ENCODE peak calls at places on chromosome 7, in ten cellular contexts. L, P, C, Y, B, X, G, J, Z and H are unnamed samples. For H3K4me1, the result is how much of the 10 kb centered on the place peaks cover.

GRCh38 chr7:45704683-45705016 is 130.5 kb downstream of the ADCY1 start:
- DNase-seq in L (no peak), P (no peak), C (no peak), Y (no peak), B (no peak), X (peak), G (no peak), J (no peak), Z (no peak), H (no peak)

GRCh38 chr7:127782550-127783266 is 130.7 kb downstream of the SND1 start:
- DNase-seq in L (no peak), P (peak), C (no peak), Y (no peak), B (no peak), X (no peak), G (no peak), J (no peak), Z (no peak), H (no peak)

GRCh38 chr7:27916372-27916771 is 176.4 kb downstream of the TAX1BP1 start:
- DNase-seq in L (no peak), P (no peak), C (no peak), Y (no peak), B (no peak), X (no peak), G (no peak), J (no peak), Z (no peak), H (no peak)

GRCh38 chr7:155992538-155992937 is 180.3 kb upstream of the SHH start:
- DNase-seq in L (no peak), P (no peak), C (no peak), Y (no peak), B (no peak), X (no peak), G (no peak), J (no peak), Z (no peak), H (peak)

GRCh38 chr7:33905389-33906032 is at the start of gene BMPER:
- DNase-seq in L (peak), P (peak), C (peak), Y (no peak), B (peak), X (no peak), G (peak), J (peak), Z (no peak), H (peak)

GRCh38 chr7:28032738-28033380 is 147.7 kb downstream of the JAZF1 start:
- DNase-seq in L (no peak), P (no peak), C (no peak), Y (no peak), B (no peak), X (no peak), G (no peak), J (no peak), Z (no peak), H (no peak)

GRCh38 chr7:143373255-143373794 is 7.8 kb upstream of the ZYX start:
- DNase-seq in L (peak), P (no peak), C (no peak), Y (no peak), B (no peak), X (no peak), G (no peak), J (no peak), Z (no peak), H (no peak)

GRCh38 chr7:69517985-69518731 is 80.1 kb upstream of the AUTS2 start:
- DNase-seq in L (peak), P (no peak), C (no peak), Y (no peak), B (no peak), X (no peak), G (no peak), J (no peak), Z (no peak), H (no peak)

GRCh38 chr7:103637726-103638125 is 191.7 kb upstream of the SLC26A5 start:
- DNase-seq in L (no peak), P (peak), C (no peak), Y (no peak), B (no peak), X (no peak), G (no peak), J (no peak), Z (no peak), H (no peak)

GRCh38 chr7:116663744-116664143 is 8.3 kb upstream of the MET start:
- DNase-seq in L (no peak), P (no peak), C (no peak), Y (no peak), B (peak), X (no peak), G (no peak), J (no peak), Z (no peak), H (no peak)

GRCh38 chr7:18206331-18206730 is 178.7 kb upstream of the PRPS1L1 start:
- DNase-seq in L (no peak), P (no peak), C (no peak), Y (no peak), B (no peak), X (no peak), G (no peak), J (no peak), Z (no peak), H (no peak)

GRCh38 chr7:101817930-101818698 is 688 bp downstream of the CUX1 start:
- DNase-seq in L (no peak), P (peak), C (no peak), Y (no peak), B (no peak), X (no peak), G (no peak), J (no peak), Z (no peak), H (no peak)

GRCh38 chr7:41033526-41033925 is 669.4 kb downstream of the INHBA start:
- DNase-seq in L (no peak), P (peak), C (no peak), Y (no peak), B (no peak), X (peak), G (no peak), J (no peak), Z (no peak), H (no peak)

GRCh38 chr7:81079736-81080135 is 160.9 kb upstream of the SEMA3C start:
- DNase-seq in L (no peak), P (peak), C (no peak), Y (no peak), B (no peak), X (no peak), G (no peak), J (no peak), Z (no peak), H (no peak)

GRCh38 chr7:27947581-27948278 is 207.8 kb downstream of the TAX1BP1 start:
- DNase-seq in L (no peak), P (peak), C (peak), Y (no peak), B (no peak), X (no peak), G (no peak), J (no peak), Z (no peak), H (no peak)

GRCh38 chr7:12158334-12159060 is 52.6 kb upstream of the TMEM106B start:
- DNase-seq in L (no peak), P (peak), C (no peak), Y (no peak), B (no peak), X (no peak), G (no peak), J (peak), Z (no peak), H (no peak)

GRCh38 chr7:150481207-150481920 is 30.9 kb downstream of the GIMAP8 start:
- DNase-seq in L (no peak), P (no peak), C (no peak), Y (peak), B (peak), X (no peak), G (no peak), J (no peak), Z (no peak), H (no peak)

GRCh38 chr7:101593556-101593955 is 35.5 kb downstream of the MYL10 start:
- DNase-seq in L (no peak), P (no peak), C (no peak), Y (peak), B (no peak), X (no peak), G (no peak), J (no peak), Z (no peak), H (no peak)

GRCh38 chr7:36949711-36950600 is 225.7 kb upstream of the AOAH start:
- DNase-seq in L (peak), P (no peak), C (no peak), Y (no peak), B (peak), X (no peak), G (peak), J (no peak), Z (peak), H (no peak)

GRCh38 chr7:16417958-16418357 is 3.4 kb downstream of the CRPPA start:
- DNase-seq in L (no peak), P (peak), C (no peak), Y (no peak), B (no peak), X (no peak), G (no peak), J (no peak), Z (no peak), H (no peak)

GRCh38 chr7:129262333-129262732 is 37.5 kb downstream of the AHCYL2 start:
- DNase-seq in L (no peak), P (no peak), C (no peak), Y (no peak), B (no peak), X (no peak), G (no peak), J (no peak), Z (no peak), H (no peak)

GRCh38 chr7:44473295-44473694 is 17.2 kb downstream of the NUDCD3 start:
- DNase-seq in L (no peak), P (peak), C (no peak), Y (no peak), B (no peak), X (no peak), G (no peak), J (no peak), Z (no peak), H (no peak)

GRCh38 chr7:79552463-79552862 is 99.0 kb upstream of the MAGI2 start:
- DNase-seq in L (no peak), P (no peak), C (no peak), Y (no peak), B (no peak), X (no peak), G (no peak), J (no peak), Z (no peak), H (no peak)

GRCh38 chr7:44881066-44881600 is 4.2 kb downstream of the PURB start:
- DNase-seq in L (no peak), P (no peak), C (no peak), Y (no peak), B (no peak), X (no peak), G (no peak), J (no peak), Z (no peak), H (no peak)

GRCh38 chr7:87658553-87658952 is 30.4 kb downstream of the RUNDC3B start:
- DNase-seq in L (no peak), P (no peak), C (no peak), Y (no peak), B (no peak), X (no peak), G (no peak), J (no peak), Z (no peak), H (no peak)

GRCh38 chr7:24438232-24438631 is 135.0 kb upstream of the PALS2 start:
- DNase-seq in L (no peak), P (no peak), C (no peak), Y (no peak), B (no peak), X (no peak), G (no peak), J (no peak), Z (no peak), H (no peak)
- H3K4me1 ChIP-seq in L (under half), P (under half), C (under half), Y (under half), B (under half), X (under half), G (under half), J (under half), Z (under half), H (under half)

DNA sequence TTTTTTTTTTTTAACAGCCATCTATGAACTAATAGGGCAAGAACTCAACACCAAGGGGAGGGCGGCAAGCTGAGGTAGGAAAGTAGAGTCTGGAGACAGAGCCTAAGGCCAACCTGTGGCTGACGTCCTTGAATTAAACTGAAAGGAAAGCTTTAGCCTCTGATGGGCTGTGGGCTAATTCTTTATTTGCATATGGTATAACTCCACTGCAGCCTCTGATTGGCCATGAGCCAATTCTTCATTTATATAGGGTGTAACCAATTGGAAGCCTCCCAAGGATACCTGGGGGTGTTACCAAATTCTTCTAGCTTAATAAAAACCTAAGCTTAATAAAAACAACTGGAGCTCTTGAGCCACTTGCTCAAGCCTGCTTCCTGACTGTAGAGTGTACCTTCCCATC is 10.3 kb downstream of the TYW1 start:
- DNase-seq in L (no peak), P (no peak), C (no peak), Y (no peak), B (no peak), X (no peak), G (no peak), J (no peak), Z (no peak), H (no peak)
- TF ChIP-seq POLR2A in L (no peak), P (no peak), C (no peak), Y (no peak), B (no peak), X (no peak), G (no peak), J (no peak), Z (no peak), H (no peak)

DNA sequence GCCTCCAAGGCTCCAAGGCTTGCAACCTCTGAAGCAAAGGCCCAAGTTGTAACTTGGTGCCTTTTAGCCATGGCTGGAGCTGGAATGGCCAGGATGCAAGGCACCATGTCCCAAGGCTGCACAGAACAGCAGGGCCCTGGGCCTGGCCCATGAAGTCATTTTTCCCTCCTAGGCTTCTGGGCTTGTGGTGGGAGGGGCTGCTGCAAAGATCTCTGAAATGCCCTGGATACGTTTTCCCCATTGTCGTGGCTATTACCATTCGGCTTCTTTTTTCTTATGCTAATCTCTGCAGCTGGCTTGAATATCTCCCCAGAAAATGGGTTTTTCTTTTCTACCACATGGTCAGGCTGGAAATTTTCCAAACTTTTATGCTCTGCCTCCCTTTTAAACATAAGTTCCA is 234.2 kb downstream of the CDK14 start:
- DNase-seq in L (no peak), P (no peak), C (no peak), Y (no peak), B (no peak), X (no peak), G (no peak), J (no peak), Z (no peak), H (no peak)
- H3K27ac ChIP-seq in L (no peak), P (no peak), C (no peak), Y (no peak), B (no peak), X (no peak), G (no peak), J (no peak), Z (no peak), H (no peak)

GRCh38 chr7:92693519-92693918 is 103.3 kb upstream of the FAM133B start:
- DNase-seq in L (no peak), P (no peak), C (no peak), Y (no peak), B (no peak), X (no peak), G (no peak), J (no peak), Z (no peak), H (no peak)
- H3K4me1 ChIP-seq in L (under half), P (under half), C (under half), Y (under half), B (under half), X (half or more), G (under half), J (half or more), Z (under half), H (under half)